ENCODE peak calls at places on chromosome 10, in nine cellular contexts. One of them, this sample, is unnamed.

GRCh38 chr10:87863102-87863943 is at the start of the genes KLLN and PTEN:
- DNase-seq in AG04450: peak; percentile 83
- DNase-seq in cardiac muscle cell: peak; percentile 97
- DNase-seq in transverse colon: peak; percentile 92
- DNase-seq in heart right ventricle: peak; percentile 92
- DNase-seq in PC-9: peak; percentile 59
- DNase-seq in ascending aorta: peak; percentile 47
- DNase-seq in stomach: peak; percentile 90
- DNase-seq in adrenal gland: peak; percentile 94
- DNase-seq in this sample: peak; percentile 96

GRCh38 chr10:84424731-84425165 is 96.4 kb downstream of the CCSER2 start:
- DNase-seq in stomach: peak; percentile 90
- DNase-seq in AG04450: peak; percentile 89
- DNase-seq in transverse colon: peak; percentile 82
- DNase-seq in adrenal gland: peak; percentile 70
- DNase-seq in heart right ventricle: peak; percentile 91
- DNase-seq in PC-9: peak; percentile 75
- DNase-seq in ascending aorta: peak; percentile 71
- DNase-seq in cardiac muscle cell: peak; percentile 96
- DNase-seq in this sample: peak; percentile 43

GRCh38 chr10:122525788-122526187 is 34.8 kb upstream of the DMBT1 start:
- DNase-seq in heart right ventricle: no peak
- DNase-seq in AG04450: no peak
- DNase-seq in transverse colon: peak; percentile 60
- DNase-seq in adrenal gland: no peak
- DNase-seq in stomach: no peak
- DNase-seq in cardiac muscle cell: peak; percentile 26
- DNase-seq in ascending aorta: no peak
- DNase-seq in PC-9: no peak
- DNase-seq in this sample: no peak

GRCh38 chr10:88820990-88821389 is 18.5 kb downstream of the LIPM start:
- DNase-seq in AG04450: peak; percentile 18
- DNase-seq in ascending aorta: no peak
- DNase-seq in cardiac muscle cell: peak; percentile 88
- DNase-seq in stomach: no peak
- DNase-seq in heart right ventricle: no peak
- DNase-seq in transverse colon: no peak
- DNase-seq in adrenal gland: no peak
- DNase-seq in PC-9: no peak
- DNase-seq in this sample: no peak

GRCh38 chr10:88792656-88793055 is 9.9 kb upstream of the LIPM start:
- DNase-seq in AG04450: no peak
- DNase-seq in PC-9: no peak
- DNase-seq in cardiac muscle cell: peak; percentile 85
- DNase-seq in ascending aorta: peak; percentile 13
- DNase-seq in heart right ventricle: peak; percentile 9
- DNase-seq in stomach: no peak
- DNase-seq in transverse colon: peak; percentile 10
- DNase-seq in adrenal gland: peak; percentile 25
- DNase-seq in this sample: no peak

GRCh38 chr10:114402871-114403544 is 1.3 kb downstream of the AFAP1L2 start:
- DNase-seq in PC-9: peak; percentile 45
- DNase-seq in AG04450: no peak
- DNase-seq in stomach: no peak
- DNase-seq in adrenal gland: no peak
- DNase-seq in heart right ventricle: no peak
- DNase-seq in transverse colon: no peak
- DNase-seq in cardiac muscle cell: no peak
- DNase-seq in ascending aorta: no peak
- DNase-seq in this sample: no peak

GRCh38 chr10:50605280-50606270 is 18.2 kb downstream of the SGMS1 start:
- DNase-seq in PC-9: peak; percentile 92
- DNase-seq in cardiac muscle cell: peak; percentile 98
- DNase-seq in adrenal gland: peak; percentile 72
- DNase-seq in transverse colon: peak; percentile 45
- DNase-seq in stomach: peak; percentile 69
- DNase-seq in ascending aorta: no peak
- DNase-seq in AG04450: peak; percentile 90
- DNase-seq in heart right ventricle: peak; percentile 43
- DNase-seq in this sample: peak; percentile 89

GRCh38 chr10:62805139-62806092 is 896 bp downstream of the ADO start:
- DNase-seq in stomach: no peak
- DNase-seq in PC-9: peak; percentile 58
- DNase-seq in cardiac muscle cell: peak; percentile 54
- DNase-seq in ascending aorta: no peak
- DNase-seq in adrenal gland: peak; percentile 57
- DNase-seq in heart right ventricle: peak; percentile 17
- DNase-seq in AG04450: no peak
- DNase-seq in transverse colon: peak; percentile 56
- DNase-seq in this sample: peak; percentile 94

GRCh38 chr10:78290131-78290750 is 256.6 kb downstream of the RPS24 start:
- DNase-seq in transverse colon: no peak
- DNase-seq in heart right ventricle: no peak
- DNase-seq in ascending aorta: no peak
- DNase-seq in stomach: no peak
- DNase-seq in adrenal gland: peak; percentile 31
- DNase-seq in PC-9: no peak
- DNase-seq in cardiac muscle cell: no peak
- DNase-seq in AG04450: no peak
- DNase-seq in this sample: no peak

GRCh38 chr10:91540714-91541113 is 92.2 kb downstream of the PPP1R3C start:
- DNase-seq in stomach: no peak
- DNase-seq in adrenal gland: no peak
- DNase-seq in AG04450: no peak
- DNase-seq in transverse colon: no peak
- DNase-seq in ascending aorta: no peak
- DNase-seq in PC-9: peak; percentile 66
- DNase-seq in heart right ventricle: no peak
- DNase-seq in cardiac muscle cell: peak; percentile 62
- DNase-seq in this sample: no peak

GRCh38 chr10:124587811-124588211 is 126.2 kb downstream of the LHPP start:
- DNase-seq in stomach: no peak
- DNase-seq in cardiac muscle cell: no peak
- DNase-seq in adrenal gland: peak; percentile 16
- DNase-seq in AG04450: no peak
- DNase-seq in ascending aorta: no peak
- DNase-seq in heart right ventricle: no peak
- DNase-seq in PC-9: no peak
- DNase-seq in transverse colon: no peak
- DNase-seq in this sample: peak; percentile 54

GRCh38 chr10:23459323-23459939 is 20.6 kb downstream of the OTUD1 start:
- DNase-seq in transverse colon: no peak
- DNase-seq in cardiac muscle cell: no peak
- DNase-seq in ascending aorta: no peak
- DNase-seq in adrenal gland: no peak
- DNase-seq in heart right ventricle: no peak
- DNase-seq in AG04450: no peak
- DNase-seq in PC-9: no peak
- DNase-seq in stomach: no peak
- DNase-seq in this sample: no peak

GRCh38 chr10:126175586-126176258 is 212.6 kb downstream of the ADAM12 start:
- DNase-seq in transverse colon: no peak
- DNase-seq in PC-9: no peak
- DNase-seq in cardiac muscle cell: no peak
- DNase-seq in heart right ventricle: no peak
- DNase-seq in adrenal gland: no peak
- DNase-seq in stomach: no peak
- DNase-seq in AG04450: no peak
- DNase-seq in ascending aorta: no peak
- DNase-seq in this sample: no peak

GRCh38 chr10:126179637-126180036 is 208.6 kb downstream of the ADAM12 start:
- DNase-seq in PC-9: no peak
- DNase-seq in heart right ventricle: no peak
- DNase-seq in stomach: no peak
- DNase-seq in AG04450: no peak
- DNase-seq in transverse colon: no peak
- DNase-seq in adrenal gland: no peak
- DNase-seq in cardiac muscle cell: no peak
- DNase-seq in ascending aorta: no peak
- DNase-seq in this sample: no peak

GRCh38 chr10:126171555-126171954 is 216.7 kb downstream of the ADAM12 start:
- DNase-seq in ascending aorta: no peak
- DNase-seq in PC-9: no peak
- DNase-seq in heart right ventricle: no peak
- DNase-seq in AG04450: no peak
- DNase-seq in adrenal gland: no peak
- DNase-seq in cardiac muscle cell: peak; percentile 74
- DNase-seq in transverse colon: no peak
- DNase-seq in stomach: no peak
- DNase-seq in this sample: peak; percentile 92

DNA sequence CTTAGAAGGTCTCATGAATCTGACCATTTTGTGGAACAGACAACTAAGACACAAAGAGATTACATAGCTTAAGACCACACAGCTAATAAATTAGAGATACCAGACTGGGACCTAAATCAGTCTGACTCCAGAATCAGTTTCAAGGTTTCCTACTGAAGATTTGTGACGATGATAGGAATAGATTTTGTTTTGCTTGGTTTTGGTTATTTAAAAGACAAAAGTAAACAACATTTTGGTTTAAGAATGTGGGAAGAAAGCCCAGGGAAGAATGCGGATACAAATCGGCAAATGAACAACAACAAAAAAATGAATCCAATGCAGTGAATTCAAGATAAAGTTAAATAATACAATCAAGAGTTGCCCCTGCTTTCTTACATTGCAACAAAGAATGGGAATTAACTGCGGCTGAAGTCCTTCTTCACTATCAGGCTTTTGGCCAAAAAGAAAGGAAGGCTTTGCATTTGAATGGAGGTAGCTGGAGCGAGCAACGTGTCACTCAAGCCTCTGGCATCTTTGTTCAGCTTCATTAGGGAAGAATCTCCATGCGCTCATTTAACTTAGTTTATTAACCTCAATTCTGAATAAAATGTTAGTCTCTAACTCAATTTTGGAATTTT is 210.8 kb downstream of the ADAM12 start:
- DNase-seq in PC-9: no peak
- DNase-seq in transverse colon: no peak
- DNase-seq in ascending aorta: no peak
- DNase-seq in stomach: no peak
- DNase-seq in heart right ventricle: no peak
- DNase-seq in AG04450: no peak
- DNase-seq in cardiac muscle cell: no peak
- DNase-seq in adrenal gland: no peak
- DNase-seq in this sample: no peak
- H3K27ac ChIP-seq in PC-9: no peak overlapping the region
- H3K27ac ChIP-seq in transverse colon: no peak overlapping the region
- H3K27ac ChIP-seq in ascending aorta: no peak overlapping the region
- H3K27ac ChIP-seq in stomach: no peak overlapping the region
- H3K27ac ChIP-seq in heart right ventricle: no peak overlapping the region
- H3K27ac ChIP-seq in AG04450: no peak overlapping the region
- H3K27ac ChIP-seq in cardiac muscle cell: no peak overlapping the region
- H3K27ac ChIP-seq in adrenal gland: no peak overlapping the region
- H3K27ac ChIP-seq in this sample: peak overlapping the region; percentile 72

DNA sequence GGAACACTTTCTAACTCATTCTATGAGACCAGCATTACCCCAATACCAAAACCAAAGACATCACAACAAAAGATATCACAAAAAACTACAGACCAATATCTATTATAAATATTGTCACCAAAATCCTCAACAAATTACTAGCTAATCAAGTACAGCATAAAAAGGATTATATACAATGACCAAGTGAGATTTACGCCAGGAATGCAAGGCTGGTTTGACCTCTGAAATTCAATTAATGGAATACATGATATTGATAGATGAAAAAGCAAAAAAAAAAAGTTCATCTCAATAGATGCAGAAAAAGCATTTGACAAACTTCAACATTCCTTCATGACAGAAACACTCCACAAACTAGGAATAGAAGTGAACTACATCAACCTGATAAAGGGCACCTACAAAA is 175.3 kb downstream of the LCOR start:
- DNase-seq in transverse colon: no peak
- DNase-seq in ascending aorta: no peak
- DNase-seq in AG04450: no peak
- DNase-seq in heart right ventricle: no peak
- DNase-seq in stomach: no peak
- DNase-seq in cardiac muscle cell: no peak
- DNase-seq in adrenal gland: no peak
- DNase-seq in PC-9: no peak
- DNase-seq in this sample: no peak
- TF ChIP-seq CTCF in transverse colon: no peak
- TF ChIP-seq CTCF in ascending aorta: no peak
- TF ChIP-seq CTCF in AG04450: no peak
- TF ChIP-seq CTCF in heart right ventricle: no peak
- TF ChIP-seq CTCF in stomach: no peak
- TF ChIP-seq CTCF in cardiac muscle cell: no peak
- TF ChIP-seq CTCF in adrenal gland: no peak
- TF ChIP-seq CTCF in PC-9: no peak
- TF ChIP-seq CTCF in this sample: no peak

GRCh38 chr10:98150544-98150943 is 16.1 kb downstream of the R3HCC1L start:
- DNase-seq in heart right ventricle: no peak
- DNase-seq in transverse colon: no peak
- DNase-seq in PC-9: no peak
- DNase-seq in AG04450: peak; percentile 44
- DNase-seq in adrenal gland: no peak
- DNase-seq in stomach: no peak
- DNase-seq in cardiac muscle cell: peak; percentile 35
- DNase-seq in ascending aorta: no peak
- DNase-seq in this sample: peak; percentile 89

GRCh38 chr10:98141484-98142073 is 7.1 kb downstream of the R3HCC1L start:
- DNase-seq in AG04450: no peak
- DNase-seq in ascending aorta: no peak
- DNase-seq in heart right ventricle: no peak
- DNase-seq in PC-9: no peak
- DNase-seq in cardiac muscle cell: no peak
- DNase-seq in adrenal gland: no peak
- DNase-seq in transverse colon: no peak
- DNase-seq in stomach: no peak
- DNase-seq in this sample: no peak

GRCh38 chr10:98149858-98150257 is 15.4 kb downstream of the R3HCC1L start:
- DNase-seq in AG04450: no peak
- DNase-seq in cardiac muscle cell: no peak
- DNase-seq in heart right ventricle: no peak
- DNase-seq in adrenal gland: no peak
- DNase-seq in ascending aorta: no peak
- DNase-seq in transverse colon: no peak
- DNase-seq in PC-9: no peak
- DNase-seq in stomach: no peak
- DNase-seq in this sample: no peak

DNA sequence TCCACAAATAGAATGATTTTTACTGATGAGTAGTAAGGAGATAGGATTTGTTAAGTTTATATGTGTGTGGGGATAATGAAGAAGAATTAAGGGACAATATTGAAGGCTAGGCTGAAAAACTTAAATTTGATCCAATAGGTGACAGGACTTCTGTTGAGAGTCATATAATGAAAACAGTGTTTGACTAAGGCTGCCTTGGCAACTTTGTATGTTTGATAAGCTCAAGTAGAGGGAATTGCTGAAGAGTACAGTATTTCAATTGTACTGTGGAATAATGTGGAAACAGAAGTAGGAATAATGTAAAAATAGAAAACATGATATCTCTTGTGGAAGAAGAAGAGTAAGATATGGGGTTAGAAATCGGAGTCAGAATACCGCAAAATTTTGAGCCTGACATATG is 10.5 kb downstream of the R3HCC1L start:
- DNase-seq in transverse colon: no peak
- DNase-seq in ascending aorta: no peak
- DNase-seq in heart right ventricle: no peak
- DNase-seq in AG04450: no peak
- DNase-seq in PC-9: no peak
- DNase-seq in stomach: no peak
- DNase-seq in adrenal gland: no peak
- DNase-seq in cardiac muscle cell: no peak
- DNase-seq in this sample: no peak
- H3K9me3 ChIP-seq in transverse colon: peaks cover 25% of the 10 kb centered on the region
- H3K9me3 ChIP-seq in ascending aorta: no peaks in the 10 kb centered on the region
- H3K9me3 ChIP-seq in heart right ventricle: no peaks in the 10 kb centered on the region
- H3K9me3 ChIP-seq in AG04450: no peaks in the 10 kb centered on the region
- H3K9me3 ChIP-seq in PC-9: no peaks in the 10 kb centered on the region
- H3K9me3 ChIP-seq in stomach: no peaks in the 10 kb centered on the region
- H3K9me3 ChIP-seq in adrenal gland: peaks cover 4% of the 10 kb centered on the region
- H3K9me3 ChIP-seq in cardiac muscle cell: peaks cover 2% of the 10 kb centered on the region
- H3K9me3 ChIP-seq in this sample: no peaks in the 10 kb centered on the region

GRCh38 chr10:104318096-104318725 is 20.1 kb downstream of the ITPRIP start:
- DNase-seq in transverse colon: no peak
- DNase-seq in ascending aorta: no peak
- DNase-seq in PC-9: no peak
- DNase-seq in stomach: no peak
- DNase-seq in adrenal gland: peak; percentile 4
- DNase-seq in cardiac muscle cell: no peak
- DNase-seq in AG04450: no peak
- DNase-seq in heart right ventricle: no peak
- DNase-seq in this sample: no peak
- H3K27ac ChIP-seq in transverse colon: peak overlapping the region; percentile 46
- H3K27ac ChIP-seq in ascending aorta: peak overlapping the region; percentile 11
- H3K27ac ChIP-seq in PC-9: no peak overlapping the region
- H3K27ac ChIP-seq in stomach: peak overlapping the region; percentile 66
- H3K27ac ChIP-seq in adrenal gland: no peak overlapping the region
- H3K27ac ChIP-seq in cardiac muscle cell: no peak overlapping the region
- H3K27ac ChIP-seq in AG04450: no peak overlapping the region
- H3K27ac ChIP-seq in heart right ventricle: peak overlapping the region; percentile 57
- H3K27ac ChIP-seq in this sample: peak overlapping the region; percentile 87

This sample was measured in osteoblast.